ENCODE peak calls at places on chromosomes 4 and X, in eight cellular contexts. X is H9, W is endothelial cell of umbilical vein, B is hepatocyte, U is fibroblast of lung, G is SK-N-SH, T is PC-3, L is astrocyte. V is an unnamed sample.
A peak's percentile ranks its signal among the peaks of the same experiment; 100 is the strongest.

GRCh38 chrX:20116087-20116574 is 576 bp downstream of the MAP7D2 start:
- DNase-seq in X (peak; percentile 33), B (no peak), G (peak; percentile 64), L (no peak), T (no peak), W (no peak), U (no peak), V (no peak)

GRCh38 chr4:59969909-59970308 is 1230.2 kb upstream of the ADGRL3 start:
- DNase-seq in L (no peak), T (no peak), W (no peak), X (no peak), U (no peak), G (no peak), B (no peak), V (no peak)

GRCh38 chr4:165382640-165383039 is 3.8 kb downstream of the CPE start:
- DNase-seq in X (no peak), G (no peak), T (no peak), U (no peak), B (no peak), W (no peak), L (no peak), V (no peak)

GRCh38 chr4:3766791-3767561 is 791 bp downstream of the ADRA2C start:
- DNase-seq in L (no peak), T (no peak), X (peak; percentile 87), G (peak; percentile 75), W (no peak), B (peak; percentile 48), U (no peak), V (no peak)

GRCh38 chr4:6562931-6563901 is 11.8 kb upstream of the MAN2B2 start:
- DNase-seq in G (peak; percentile 86), L (no peak), X (no peak), W (no peak), T (peak; percentile 12), U (peak; percentile 8), B (no peak), V (no peak)

GRCh38 chr4:149735796-149736195 is 79.8 kb downstream of the IQCM start:
- DNase-seq in U (peak; percentile 59), X (no peak), L (no peak), G (no peak), W (no peak), B (no peak), T (peak; percentile 14), V (peak; percentile 14)

GRCh38 chr4:145933134-145933533 is 5.5 kb downstream of the ZNF827 start:
- DNase-seq in G (no peak), L (peak; percentile 51), W (no peak), X (no peak), T (no peak), U (no peak), B (no peak), V (peak; percentile 45)

GRCh38 chrX:20685652-20686051 is 418.9 kb upstream of the RPS6KA3 start:
- DNase-seq in U (no peak), G (no peak), L (no peak), T (no peak), W (no peak), B (no peak), X (no peak), V (no peak)

GRCh38 chr4:137129471-137130244 is 402.6 kb downstream of the PCDH18 start:
- DNase-seq in U (peak; percentile 80), X (no peak), L (peak; percentile 35), T (no peak), W (no peak), B (no peak), G (no peak), V (peak; percentile 67)

GRCh38 chrX:39301041-39301440 is 499.8 kb downstream of the MID1IP1 start:
- DNase-seq in L (no peak), X (no peak), G (no peak), W (no peak), U (no peak), T (no peak), B (no peak), V (no peak)

GRCh38 chr4:3124070-3124767 is 49.7 kb downstream of the HTT start:
- DNase-seq in G (no peak), X (no peak), B (no peak), U (peak; percentile 44), W (peak; percentile 27), L (no peak), T (no peak), V (no peak)

GRCh38 chr4:33850503-33850902 is 2393.8 kb downstream of the ARAP2 start:
- DNase-seq in L (peak; percentile 55), X (no peak), T (no peak), G (no peak), B (no peak), U (no peak), W (no peak), V (no peak)

GRCh38 chr4:86582453-86582852 is 11.7 kb upstream of the PTPN13 start:
- DNase-seq in B (no peak), L (no peak), U (peak; percentile 8), T (peak; percentile 28), X (no peak), W (no peak), G (peak; percentile 25), V (no peak)

GRCh38 chr4:8468746-8469535 is 28.4 kb downstream of the TRMT44 start:
- DNase-seq in U (peak; percentile 62), X (peak; percentile 84), W (peak; percentile 45), T (peak; percentile 63), B (peak; percentile 84), G (peak; percentile 89), L (peak; percentile 8), V (peak; percentile 57)

GRCh38 chrX:10199212-10199611 is 42.4 kb downstream of the CLCN4 start:
- DNase-seq in T (no peak), X (no peak), W (peak; percentile 11), L (peak; percentile 34), U (peak; percentile 60), G (no peak), B (no peak), V (peak; percentile 67)

GRCh38 chr4:80049402-80049801 is 23.6 kb downstream of the ANTXR2 start:
- DNase-seq in U (no peak), T (no peak), G (no peak), W (no peak), B (no peak), X (no peak), L (no peak), V (no peak)

GRCh38 chrX:12685541-12685940 is 105.7 kb upstream of the PRPS2 start:
- DNase-seq in X (no peak), B (no peak), L (no peak), U (peak; percentile 3), W (no peak), G (no peak), T (peak; percentile 26), V (peak; percentile 48)

GRCh38 chr4:18319456-18319855 is 297.9 kb upstream of the LCORL start:
- DNase-seq in B (no peak), W (no peak), L (no peak), X (no peak), G (peak; percentile 25), T (no peak), U (no peak), V (no peak)

GRCh38 chr4:18318682-18319410 is 297.3 kb upstream of the LCORL start:
- DNase-seq in X (no peak), T (no peak), U (peak; percentile 18), B (no peak), L (no peak), G (peak; percentile 80), W (peak; percentile 91), V (no peak)

GRCh38 chr4:18314731-18315130 is 293.2 kb upstream of the LCORL start:
- DNase-seq in G (peak; percentile 15), T (no peak), U (no peak), B (no peak), W (no peak), L (no peak), X (no peak), V (no peak)
- H2AFZ ChIP-seq in G (no peak overlapping the region), T (no peak overlapping the region), U (no peak overlapping the region), B (no peak overlapping the region), W (no peak overlapping the region), L (no peak overlapping the region), X (no peak overlapping the region), V (no peak overlapping the region)

GRCh38 chr4:609400-610050 is 15.8 kb upstream of the PDE6B start:
- DNase-seq in X (no peak), W (no peak), B (no peak), L (no peak), G (no peak), T (no peak), U (no peak), V (no peak)

GRCh38 chr4:610411-611261 is 14.7 kb upstream of the PDE6B start:
- DNase-seq in T (peak; percentile 95), X (no peak), L (peak; percentile 33), U (peak; percentile 47), B (peak; percentile 49), W (no peak), G (no peak), V (peak; percentile 49)

GRCh38 chr4:612749-613125 is 12.6 kb upstream of the PDE6B start:
- DNase-seq in X (no peak), T (no peak), L (no peak), B (no peak), U (no peak), G (no peak), W (no peak), V (no peak)

GRCh38 chr4:613126-613525 is 12.2 kb upstream of the PDE6B start:
- DNase-seq in X (no peak), B (no peak), T (no peak), L (no peak), U (no peak), W (no peak), G (no peak), V (no peak)

DNA sequence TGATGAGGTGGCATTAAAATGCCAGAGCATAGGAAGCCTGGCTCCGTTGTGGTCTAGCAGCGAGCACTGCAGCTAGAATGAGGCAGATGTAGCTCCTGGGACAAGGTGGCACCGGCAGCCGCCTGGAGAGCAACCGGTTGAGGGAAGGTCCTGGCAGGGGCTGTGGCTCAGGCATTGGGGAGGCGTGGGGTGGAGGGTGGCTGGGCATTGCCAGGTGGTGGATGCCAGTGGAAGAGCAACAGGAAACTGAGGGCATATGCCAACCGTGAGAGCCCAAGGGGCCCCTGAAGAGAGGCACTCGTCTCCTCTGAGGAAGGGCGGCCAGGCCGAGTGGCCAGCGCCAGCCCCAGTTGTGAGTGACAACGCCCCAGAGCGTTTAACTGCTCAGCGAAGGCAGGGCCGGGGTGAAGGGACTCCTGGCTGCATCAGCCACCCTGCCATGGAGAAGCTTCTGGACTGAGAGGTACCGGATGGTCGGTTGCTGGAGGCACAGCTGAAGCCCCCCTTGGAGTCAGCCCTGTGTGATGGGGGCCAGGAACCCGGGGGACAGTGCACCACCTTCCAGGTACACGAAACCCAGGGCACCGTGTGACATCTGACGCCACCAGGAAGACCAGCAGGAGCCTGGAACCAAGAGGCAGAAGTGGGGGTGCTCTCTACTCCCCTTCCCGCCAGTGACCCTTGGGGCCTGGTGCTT is 13.2 kb upstream of the PDE6B start:
- DNase-seq in G (no peak), T (no peak), X (no peak), B (no peak), L (no peak), U (no peak), W (no peak), V (no peak)
- TF ChIP-seq CTCF in G (no peak), T (no peak), X (no peak), B (no peak), L (no peak), U (no peak), W (no peak), V (no peak)

GRCh38 chr4:76582817-76583087 is 147.7 kb downstream of the SHROOM3 start:
- DNase-seq in B (peak; percentile 17), U (no peak), W (no peak), X (no peak), T (no peak), L (no peak), G (peak; percentile 74), V (no peak)
- H2AFZ ChIP-seq in B (no peak overlapping the region), U (no peak overlapping the region), W (no peak overlapping the region), X (no peak overlapping the region), T (no peak overlapping the region), L (no peak overlapping the region), G (no peak overlapping the region), V (no peak overlapping the region)

GRCh38 chrX:11367609-11368430 is 74.6 kb downstream of the AMELX start:
- DNase-seq in T (peak; percentile 59), L (no peak), G (no peak), B (no peak), U (peak; percentile 8), X (no peak), W (peak; percentile 55), V (peak; percentile 10)
- TF ChIP-seq CTCF in T (no peak), L (no peak), G (no peak), B (no peak), U (no peak), X (no peak), W (no peak), V (no peak)